ENCODE peak calls at places on chromosomes 3 and 15, in ten cellular contexts. F, Q, P, Y, O, X, G, R, I and C are unnamed samples.

GRCh38 chr3:174958671-174959328 is 99.7 kb downstream of the NAALADL2 start:
- DNase-seq in F (no peak), Q (no peak), P (no peak), Y (no peak), O (no peak), X (no peak), G (no peak), R (no peak), I (no peak), C (no peak)

GRCh38 chr3:47404955-47405790 is 24.4 kb downstream of the PTPN23 start:
- DNase-seq in F (no peak), Q (peak; percentile 40), P (no peak), Y (no peak), O (peak; percentile 56), X (no peak), G (peak; percentile 73), R (no peak), I (no peak), C (no peak)

GRCh38 chr3:66629431-66630368 is 128.9 kb upstream of the LRIG1 start:
- DNase-seq in F (no peak), Q (no peak), P (no peak), Y (no peak), O (no peak), X (no peak), G (no peak), R (no peak), I (no peak), C (no peak)

GRCh38 chr3:20047940-20048339 is 7.7 kb downstream of the KAT2B start:
- DNase-seq in F (no peak), Q (no peak), P (no peak), Y (no peak), O (no peak), X (no peak), G (no peak), R (no peak), I (no peak), C (no peak)

GRCh38 chr3:38651153-38651789 is 1.8 kb upstream of the SCN5A start:
- DNase-seq in F (peak; percentile 53), Q (peak; percentile 84), P (peak; percentile 74), Y (no peak), O (peak; percentile 68), X (peak; percentile 82), G (peak; percentile 73), R (no peak), I (peak; percentile 70), C (peak; percentile 69)

GRCh38 chr15:38714309-38715072 is 149.9 kb upstream of the RASGRP1 start:
- DNase-seq in F (no peak), Q (no peak), P (no peak), Y (no peak), O (no peak), X (no peak), G (no peak), R (no peak), I (no peak), C (no peak)

GRCh38 chr3:17845026-17845425 is 102.6 kb upstream of the TBC1D5 start:
- DNase-seq in F (no peak), Q (no peak), P (no peak), Y (no peak), O (no peak), X (no peak), G (no peak), R (no peak), I (no peak), C (no peak)

GRCh38 chr3:127676456-127676855 is 3.7 kb downstream of the ABTB1 start:
- DNase-seq in F (no peak), Q (no peak), P (no peak), Y (no peak), O (peak; percentile 23), X (peak; percentile 44), G (peak; percentile 10), R (no peak), I (peak; percentile 54), C (peak; percentile 28)

GRCh38 chr3:62295571-62295970 is 77.8 kb downstream of the FEZF2 start:
- DNase-seq in F (no peak), Q (no peak), P (no peak), Y (no peak), O (no peak), X (no peak), G (no peak), R (no peak), I (no peak), C (no peak)